ENCODE peak calls at places on chromosomes 3 and 15, in seven cellular contexts. Z, F, S, P, D, W and N are unnamed samples.

GRCh38 chr3:42014949-42015533 is 53.1 kb upstream of the ULK4 start:
- DNase-seq in W (peak; percentile 16), S (no peak), F (no peak), D (peak; percentile 75), Z (no peak), P (peak; percentile 46), N (peak; percentile 63)

GRCh38 chr15:44573386-44573785 is 36.4 kb downstream of the EIF3J start:
- DNase-seq in S (no peak), D (no peak), Z (no peak), P (no peak), F (no peak), W (no peak), N (no peak)

GRCh38 chr3:67083277-67083676 is 85.2 kb downstream of the KBTBD8 start:
- DNase-seq in Z (no peak), W (no peak), P (peak; percentile 39), F (no peak), D (no peak), S (no peak), N (peak; percentile 36)

GRCh38 chr3:183381179-183381578 is 47.2 kb downstream of the MCF2L2 start:
- DNase-seq in P (peak; percentile 89), F (peak; percentile 63), Z (no peak), D (no peak), S (peak; percentile 15), W (no peak), N (peak; percentile 89)

GRCh38 chr15:68584704-68585573 is 6.1 kb downstream of the CORO2B start:
- DNase-seq in Z (no peak), S (no peak), D (no peak), P (no peak), F (no peak), W (no peak), N (no peak)

GRCh38 chr3:12308517-12308916 is 19.6 kb downstream of the PPARG start:
- DNase-seq in S (peak; percentile 35), F (peak; percentile 89), P (peak; percentile 88), D (no peak), W (peak; percentile 46), Z (no peak), N (peak; percentile 79)

GRCh38 chr3:183812746-183813445 is 12.5 kb downstream of the MAP6D1 start:
- DNase-seq in Z (no peak), P (no peak), D (no peak), W (no peak), F (no peak), S (no peak), N (no peak)

GRCh38 chr3:120642368-120642948 is 39.6 kb downstream of the HGD start:
- DNase-seq in D (no peak), P (peak; percentile 75), W (no peak), F (peak; percentile 73), S (no peak), Z (no peak), N (peak; percentile 6)

GRCh38 chr3:160394009-160394392 is 5.0 kb downstream of the IFT80 start:
- DNase-seq in W (no peak), F (no peak), D (no peak), S (no peak), P (no peak), Z (no peak), N (no peak)

GRCh38 chr3:71117572-71118247 is 465.8 kb downstream of the FOXP1 start:
- DNase-seq in Z (no peak), F (peak; percentile 56), S (no peak), P (peak; percentile 70), W (no peak), D (no peak), N (peak; percentile 61)

GRCh38 chr3:78580691-78581090 is 1187.1 kb downstream of the ROBO1 start:
- DNase-seq in F (peak; percentile 4), Z (no peak), P (peak; percentile 3), S (no peak), D (no peak), W (no peak), N (peak; percentile 61)

GRCh38 chr3:170180952-170181876 is at the start of gene PHC3:
- DNase-seq in Z (peak; percentile 92), D (peak; percentile 95), F (peak; percentile 66), W (peak; percentile 99), S (peak; percentile 73), P (peak; percentile 87), N (peak; percentile 87)

GRCh38 chr3:97949743-97950142 is 22.5 kb downstream of the RIOX2 start:
- DNase-seq in S (no peak), F (no peak), W (no peak), D (no peak), Z (no peak), P (no peak), N (no peak)

GRCh38 chr3:164640586-164640985 is 437.7 kb downstream of the SI start:
- DNase-seq in F (no peak), W (no peak), P (peak; percentile 12), Z (no peak), S (peak; percentile 22), D (no peak), N (no peak)

GRCh38 chr15:77023576-77024272 is 28.8 kb downstream of the PSTPIP1 start:
- DNase-seq in W (no peak), F (no peak), P (no peak), Z (peak; percentile 5), S (no peak), D (no peak), N (no peak)

GRCh38 chr15:77569647-77570186 is 63.0 kb downstream of the LINGO1 start:
- DNase-seq in Z (no peak), P (peak; percentile 12), F (no peak), S (no peak), W (no peak), D (no peak), N (no peak)

DNA sequence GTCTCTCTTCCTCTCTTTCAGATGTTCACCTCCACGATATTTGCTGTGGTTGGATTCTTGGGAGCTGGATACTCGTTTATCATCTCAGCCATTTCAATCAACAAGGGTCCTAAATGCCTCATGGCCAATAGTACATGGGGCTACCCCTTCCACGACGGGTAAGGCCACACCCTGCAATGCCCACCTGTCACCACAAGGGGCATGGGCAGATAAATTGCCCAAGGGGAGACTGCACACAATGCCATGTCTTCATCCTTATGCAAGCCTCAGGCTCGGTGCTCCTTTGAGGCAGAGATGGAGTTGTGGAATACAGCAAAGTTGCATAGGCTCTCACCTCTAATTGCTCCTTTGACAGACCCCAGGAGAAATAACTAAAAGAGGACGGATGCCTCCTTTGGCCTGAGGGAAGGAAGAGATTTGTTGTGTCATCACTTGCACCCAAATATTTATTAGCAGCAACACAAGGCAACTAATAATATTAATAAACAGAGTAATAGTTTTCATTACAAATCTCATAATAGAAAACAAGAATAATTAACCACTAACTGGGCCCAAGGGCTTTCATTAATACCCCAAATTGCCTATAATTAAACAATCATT is 13.2 kb downstream of the TM4SF4 start:
- DNase-seq in D (no peak), Z (no peak), P (no peak), F (no peak), W (peak; percentile 79), S (no peak), N (no peak)
- TF ChIP-seq CTCF in D (no peak), Z (peak; percentile 47), P (peak; percentile 60), F (peak; percentile 30), W (peak; percentile 91), S (peak; percentile 10), N (no peak)

DNA sequence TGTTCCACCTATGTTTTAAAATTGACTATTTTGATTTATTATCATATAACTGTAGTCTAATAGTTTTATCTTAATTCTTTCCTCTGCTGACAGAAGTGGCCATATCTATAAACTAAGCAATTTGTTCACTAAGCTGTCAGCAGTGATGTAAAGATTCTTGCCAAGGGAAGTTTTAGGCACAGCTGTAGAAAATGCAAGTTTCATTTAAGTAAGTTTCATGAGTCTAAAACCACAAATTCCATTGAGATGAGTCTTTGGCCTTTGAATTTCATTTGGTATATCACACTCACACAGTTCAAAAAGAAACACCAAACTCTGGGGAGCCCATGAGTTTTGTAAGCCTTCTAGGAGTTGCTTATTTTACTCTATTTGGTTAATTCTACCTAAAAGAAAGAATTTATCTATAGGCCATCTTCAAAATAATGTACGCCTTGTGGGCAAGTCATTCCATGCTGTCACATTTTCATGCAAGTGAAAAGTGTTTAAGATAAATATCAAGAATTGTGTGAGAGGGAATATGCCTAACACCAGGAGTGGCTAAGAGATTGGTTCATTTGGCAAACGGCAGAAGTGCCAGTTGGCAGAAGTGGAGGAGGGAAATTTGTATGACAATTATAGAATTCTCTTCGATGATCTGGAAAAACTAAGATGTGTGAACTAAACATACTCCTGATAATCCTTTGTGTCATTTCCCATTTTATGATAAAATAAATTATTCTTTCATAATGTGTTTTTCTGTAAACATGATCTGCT is 292.9 kb downstream of the ZIC4 start:
- DNase-seq in P (peak; percentile 88), Z (no peak), S (peak; percentile 42), W (no peak), D (no peak), F (peak; percentile 97), N (peak; percentile 88)
- TF ChIP-seq CTCF in P (no peak), Z (no peak), S (no peak), W (no peak), D (no peak), F (no peak), N (no peak)

GRCh38 chr3:44476181-44476599 is 1.3 kb downstream of the ZNF445 start:
- DNase-seq in D (no peak), S (no peak), W (no peak), F (peak; percentile 62), P (peak; percentile 39), Z (no peak), N (peak; percentile 43)
- TF ChIP-seq CTCF in D (no peak), S (no peak), W (no peak), F (no peak), P (peak; percentile 26), Z (no peak), N (no peak)

GRCh38 chr3:149529099-149529498 is 54.6 kb downstream of the TM4SF4 start:
- DNase-seq in P (no peak), Z (no peak), W (no peak), S (no peak), D (no peak), F (no peak), N (no peak)

GRCh38 chr3:149528344-149528657 is 53.8 kb downstream of the TM4SF4 start:
- DNase-seq in Z (no peak), F (no peak), W (no peak), D (no peak), S (no peak), P (no peak), N (no peak)

GRCh38 chr3:149523899-149524298 is 49.4 kb downstream of the TM4SF4 start:
- DNase-seq in F (no peak), S (no peak), W (no peak), Z (no peak), P (no peak), D (no peak), N (no peak)

GRCh38 chr3:149532463-149533180 is 58.1 kb downstream of the TM4SF4 start:
- DNase-seq in D (no peak), S (no peak), P (no peak), F (no peak), Z (no peak), W (no peak), N (no peak)

DNA sequence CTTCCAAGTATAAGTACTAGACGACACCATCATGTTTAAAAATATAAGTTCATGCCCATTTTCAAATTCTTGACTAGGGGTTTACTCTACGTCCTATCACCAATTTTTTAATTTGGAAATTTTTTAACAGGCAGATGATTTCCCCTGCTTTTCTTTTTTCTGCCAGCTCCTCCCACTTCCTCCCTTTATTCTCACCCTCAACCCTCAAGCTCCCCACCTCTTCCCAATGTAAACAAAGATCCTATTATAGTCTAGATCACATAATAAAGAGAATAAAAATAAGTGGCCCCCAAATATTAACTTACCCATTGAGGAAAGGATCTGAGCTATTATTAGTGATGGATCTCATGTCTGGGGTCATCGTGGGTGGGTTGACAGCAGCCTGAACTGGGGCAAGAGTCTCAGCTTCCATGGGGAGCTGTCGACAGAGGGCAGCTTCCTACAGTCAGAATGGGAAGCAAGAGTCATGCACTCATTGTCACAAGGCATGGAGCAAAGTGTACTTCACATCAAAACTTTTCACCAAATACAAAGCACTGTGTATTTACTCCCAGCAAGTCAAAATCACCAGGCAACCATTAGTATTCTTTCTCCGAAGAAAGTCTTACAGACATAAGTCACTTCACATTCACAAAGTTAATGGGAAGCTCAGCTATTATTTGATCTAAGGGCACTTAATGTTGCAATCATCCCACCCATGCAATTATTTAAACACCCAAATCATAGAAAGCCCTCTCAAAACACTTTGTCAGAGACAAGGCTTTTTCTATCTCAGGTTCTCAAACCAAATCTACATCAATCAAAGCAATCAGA is 53.2 kb downstream of the TM4SF4 start:
- DNase-seq in Z (no peak), S (no peak), F (no peak), W (no peak), P (peak; percentile 51), D (no peak), N (no peak)
- TF ChIP-seq CTCF in Z (no peak), S (no peak), F (peak; percentile 18), W (no peak), P (peak; percentile 22), D (peak; percentile 37), N (peak; percentile 18)